ENCODE peak calls at places on chromosomes 3 and 15, in seven cellular contexts. I, H, S, B, U, E and W are unnamed samples.

GRCh38 chr3:99892332-99892731 is 74.7 kb downstream of the CMSS1 start:
- DNase-seq in H (no peak), B (no peak), I (no peak), S (no peak), E (no peak), U (no peak), W (no peak)

GRCh38 chr3:146468234-146468931 is 978 bp downstream of the PLSCR2 start:
- DNase-seq in S (no peak), H (no peak), I (no peak), U (no peak), E (no peak), B (peak), W (no peak)

GRCh38 chr3:50419595-50419994 is 60.3 kb upstream of the TMEM115 start:
- DNase-seq in S (no peak), U (no peak), B (no peak), E (no peak), I (no peak), H (no peak), W (no peak)

GRCh38 chr3:124092811-124093210 is 100.9 kb upstream of the ROPN1 start:
- DNase-seq in S (no peak), U (no peak), H (no peak), I (no peak), B (no peak), E (no peak), W (no peak)

GRCh38 chr3:54870423-54870822 is 57.4 kb downstream of the LRTM1 start:
- DNase-seq in I (peak), S (peak), H (no peak), U (no peak), E (peak), B (peak), W (no peak)

GRCh38 chr3:130941793-130942192 is 47.9 kb downstream of the ATP2C1 start:
- DNase-seq in H (no peak), E (no peak), I (peak), S (no peak), B (no peak), U (no peak), W (no peak)

GRCh38 chr3:146471012-146471411 is 1.7 kb upstream of the PLSCR2 start:
- DNase-seq in U (no peak), I (no peak), B (no peak), H (no peak), S (no peak), E (no peak), W (no peak)

GRCh38 chr3:8839607-8840325 is 70.4 kb upstream of the OXTR start:
- DNase-seq in I (peak), H (no peak), S (no peak), U (no peak), E (no peak), B (no peak), W (no peak)

GRCh38 chr3:85498177-85498576 is 539.4 kb downstream of the CADM2 start:
- DNase-seq in U (no peak), H (no peak), B (no peak), S (no peak), E (no peak), I (no peak), W (no peak)

GRCh38 chr3:30384546-30385072 is 221.8 kb upstream of the TGFBR2 start:
- DNase-seq in B (no peak), I (no peak), S (no peak), H (no peak), U (no peak), E (no peak), W (no peak)

GRCh38 chr3:56188201-56188600 is 280.1 kb downstream of the ERC2 start:
- DNase-seq in E (no peak), I (no peak), S (no peak), U (no peak), H (no peak), B (no peak), W (no peak)

GRCh38 chr3:14535616-14536015 is 4.5 kb downstream of the GRIP2 start:
- DNase-seq in H (no peak), I (no peak), E (no peak), S (no peak), U (no peak), B (no peak), W (no peak)

GRCh38 chr3:134338201-134338512 is 36.1 kb downstream of the AMOTL2 start:
- DNase-seq in E (no peak), U (no peak), B (no peak), S (no peak), H (no peak), I (no peak), W (no peak)

DNA sequence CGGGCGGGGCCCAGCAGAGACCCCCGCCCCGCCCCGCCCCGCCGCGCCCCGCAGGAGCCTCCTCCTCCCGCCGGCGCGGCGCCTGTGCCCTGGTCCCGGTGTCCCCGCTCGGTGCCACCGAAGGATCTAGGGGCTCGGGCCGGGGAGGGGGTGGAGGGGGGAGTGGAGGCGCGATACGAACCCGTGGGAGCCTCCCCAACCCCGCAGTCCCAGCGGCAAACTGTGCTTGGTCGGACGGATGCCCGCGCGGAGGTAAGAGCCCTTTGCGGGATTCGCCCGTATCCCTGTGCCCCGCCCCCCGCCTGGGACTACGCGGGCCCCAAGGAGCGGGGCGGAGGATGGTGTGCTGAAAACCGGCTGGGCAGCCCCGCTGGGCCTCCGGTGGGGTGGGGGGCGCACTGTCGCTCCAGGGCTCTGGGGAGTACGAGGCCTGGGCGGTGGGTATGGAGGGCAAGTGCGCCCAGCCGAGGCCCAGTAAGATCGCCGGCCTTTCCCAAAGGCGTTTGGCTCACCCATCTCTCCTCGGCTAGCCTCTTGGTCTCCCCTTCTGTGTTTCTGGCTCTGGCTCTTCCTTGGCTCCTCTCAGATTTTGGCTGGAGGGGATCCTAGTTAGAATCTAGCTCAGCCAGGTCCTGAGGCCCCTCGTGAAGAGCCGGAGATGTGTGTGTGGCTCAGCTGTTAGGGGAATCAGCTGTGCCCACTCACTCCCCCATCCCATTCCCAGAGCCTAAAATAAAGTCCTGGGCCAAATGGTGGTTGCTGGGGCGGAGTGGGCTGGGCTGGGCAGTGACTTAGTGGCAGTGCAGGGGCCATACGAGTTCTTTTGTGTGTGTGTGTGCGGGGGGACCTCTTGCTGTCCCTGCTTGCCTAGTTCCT is 65.7 kb upstream of the POLG start:
- DNase-seq in B (no peak), U (no peak), E (no peak), H (no peak), I (peak), S (no peak), W (no peak)
- H3K4me3 ChIP-seq in B (peak), U (peak), E (no peak), H (peak), I (peak), S (no peak), W (peak)

GRCh38 chr3:158668506-158668905 is 3.9 kb downstream of the LXN start:
- DNase-seq in E (no peak), H (no peak), B (peak), I (no peak), S (no peak), U (no peak), W (no peak)
- TF ChIP-seq CTCF in E (no peak), H (no peak), B (no peak), I (no peak), S (no peak), U (no peak), W (no peak)

DNA sequence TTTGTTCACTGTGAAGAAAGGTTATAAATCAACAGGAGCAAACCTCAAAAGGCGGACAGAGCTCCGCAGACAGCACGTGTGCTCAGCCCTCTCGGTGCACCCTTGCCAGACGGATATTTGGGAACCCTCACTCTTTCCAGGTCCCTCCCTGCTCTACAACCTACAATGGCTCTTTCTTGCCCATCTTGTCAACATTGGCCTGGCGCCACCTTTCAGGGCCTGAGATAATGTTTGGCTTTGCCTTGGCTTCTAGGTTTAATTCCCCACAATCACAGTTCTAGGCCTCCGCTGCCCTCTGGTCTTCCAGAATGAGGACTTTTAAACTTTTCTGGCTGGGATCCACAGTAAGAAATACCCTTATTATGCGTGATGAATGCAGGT is 21.9 kb downstream of the THSD4 start:
- DNase-seq in B (no peak), E (no peak), U (peak), I (no peak), S (no peak), H (peak), W (peak)
- TF ChIP-seq EP300 in B (no peak), E (no peak), U (no peak), I (no peak), S (no peak), H (no peak), W (no peak)

DNA sequence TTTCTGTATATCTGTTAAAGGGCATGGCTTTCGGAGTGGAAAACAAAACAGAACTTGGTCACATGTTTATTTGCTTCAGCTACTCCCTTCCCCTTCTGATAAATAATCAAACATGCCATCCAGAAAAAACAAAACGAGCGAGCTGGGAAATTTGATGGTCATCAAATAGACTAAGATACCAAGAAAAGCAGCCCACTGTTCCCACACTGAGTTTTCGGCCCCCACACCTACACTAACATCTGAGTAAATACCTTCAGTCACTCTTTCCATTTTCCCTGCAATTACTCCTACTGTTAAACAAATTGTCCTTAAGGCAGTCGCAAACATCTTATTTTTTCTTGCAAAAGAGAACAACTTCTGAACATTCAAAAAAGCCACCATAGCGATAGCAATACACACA is 454.6 kb downstream of the FOXP1 start:
- DNase-seq in S (no peak), E (no peak), H (no peak), B (no peak), U (no peak), I (no peak), W (no peak)
- H3K4me3 ChIP-seq in S (peak), E (no peak), H (peak), B (peak), U (peak), I (peak), W (peak)

DNA sequence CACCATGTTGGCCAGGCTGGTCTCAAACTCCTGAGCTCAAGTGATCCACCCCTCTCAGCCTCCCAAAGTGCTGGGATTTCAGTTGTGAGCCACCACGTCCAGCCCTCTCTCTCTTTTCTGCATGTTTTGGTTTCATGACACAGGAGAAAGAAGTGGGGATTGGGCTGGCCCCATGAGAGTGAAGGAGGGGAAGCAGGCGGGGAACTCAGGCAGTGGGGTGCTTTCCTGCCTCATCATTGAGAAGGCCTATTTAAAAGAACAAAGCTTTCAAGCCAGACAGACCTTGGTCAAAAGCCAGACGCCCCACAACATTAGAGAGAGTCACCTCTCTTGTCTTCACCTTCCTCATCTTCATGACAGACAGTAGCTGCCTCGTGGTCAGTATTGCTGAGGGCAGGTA is 15.9 kb downstream of the PSTPIP1 start:
- DNase-seq in E (no peak), B (no peak), U (no peak), I (no peak), S (no peak), H (no peak), W (no peak)
- TF ChIP-seq CTCF in E (no peak), B (no peak), U (no peak), I (no peak), S (no peak), H (no peak), W (no peak)

GRCh38 chr3:118941236-118941635 is 93.4 kb downstream of the IGSF11 start:
- DNase-seq in U (no peak), H (no peak), E (no peak), S (no peak), B (no peak), I (no peak), W (no peak)

GRCh38 chr3:118942651-118943050 is 92.0 kb downstream of the IGSF11 start:
- DNase-seq in I (no peak), B (no peak), U (no peak), E (no peak), H (no peak), S (no peak), W (no peak)

GRCh38 chr3:118942195-118942594 is 92.5 kb downstream of the IGSF11 start:
- DNase-seq in S (no peak), E (no peak), H (no peak), U (no peak), I (no peak), B (no peak), W (no peak)

GRCh38 chr3:118945834-118946233 is 88.8 kb downstream of the IGSF11 start:
- DNase-seq in H (no peak), B (no peak), E (no peak), U (no peak), S (no peak), I (no peak), W (no peak)

DNA sequence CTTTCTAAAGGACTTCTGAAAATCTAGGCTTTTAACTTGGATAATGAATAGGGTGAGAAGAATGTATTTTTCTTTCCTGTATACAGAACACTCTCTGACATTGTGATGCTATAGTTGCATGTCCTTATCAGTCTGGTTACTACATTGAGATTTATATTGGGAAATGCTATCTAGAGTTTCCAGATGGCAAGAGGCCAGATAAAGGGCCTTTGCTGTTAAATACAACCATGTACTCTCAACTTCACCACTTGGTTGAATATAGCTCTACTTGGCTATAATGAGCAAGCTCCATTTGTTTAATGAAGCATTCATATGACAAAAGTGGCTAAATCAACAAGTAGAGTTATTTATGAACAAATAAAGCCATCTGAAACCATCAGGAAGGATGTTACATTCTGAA is 91.0 kb downstream of the IGSF11 start:
- DNase-seq in E (no peak), I (no peak), B (no peak), S (no peak), U (no peak), H (no peak), W (no peak)
- TF ChIP-seq EP300 in E (no peak), I (no peak), B (no peak), S (no peak), U (no peak), H (no peak), W (no peak)

DNA sequence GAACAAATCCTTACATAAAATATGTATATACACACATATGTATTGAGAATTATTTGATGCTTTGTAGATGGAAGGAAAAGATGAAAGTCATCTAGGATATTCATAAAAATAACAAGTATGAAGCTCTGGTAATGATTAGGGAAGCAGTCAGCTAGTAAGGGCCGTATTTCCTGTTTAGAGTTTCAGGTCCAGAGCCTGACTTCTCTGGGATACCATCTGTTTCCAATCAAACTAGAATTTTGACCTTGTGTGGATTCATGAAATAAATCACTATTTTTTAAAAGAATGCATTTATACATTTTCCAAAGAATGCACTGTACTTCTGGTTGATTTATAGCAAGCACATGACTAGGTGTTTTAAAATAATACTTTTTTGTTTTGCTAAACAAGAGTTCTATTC is 156.1 kb upstream of the CGNL1 start:
- DNase-seq in B (no peak), S (no peak), H (no peak), U (no peak), E (no peak), I (no peak), W (no peak)
- H3K4me3 ChIP-seq in B (peak), S (no peak), H (peak), U (no peak), E (no peak), I (no peak), W (no peak)